ENCODE peak calls at places on chromosomes 11 and 22, in nine cellular contexts. K is dorsolateral prefrontal cortex, D is astrocyte, B is IMR-90, V is mammary epithelial cell, Q is A549, S is heart left ventricle, Z is GM12878, X is Peyer's patch. A is an unnamed sample.

GRCh38 chr11:96237759-96238158 is 105.2 kb downstream of the MAML2 start:
- DNase-seq in K (no peak), D (no peak), B (no peak), V (no peak), Q (no peak), S (no peak), Z (no peak), X (no peak), A (no peak)

GRCh38 chr22:45105281-45105700 is 58.4 kb upstream of the NUP50 start:
- DNase-seq in K (no peak), D (peak; percentile 50), B (peak; percentile 97), V (peak; percentile 95), Q (no peak), S (no peak), Z (no peak), X (no peak), A (no peak)

GRCh38 chr22:38406617-38407016 is 48.4 kb downstream of the KCNJ4 start:
- DNase-seq in K (no peak), D (no peak), B (peak; percentile 26), V (peak; percentile 26), Q (no peak), S (no peak), Z (no peak), X (no peak), A (no peak)

GRCh38 chr11:93549986-93550385 is 6.8 kb upstream of the SMCO4 start:
- DNase-seq in K (no peak), D (no peak), B (no peak), V (no peak), Q (no peak), S (no peak), Z (no peak), X (no peak), A (no peak)

GRCh38 chr11:64231536-64231935 is 1.2 kb downstream of the DNAJC4 start:
- DNase-seq in K (no peak), D (no peak), B (no peak), V (no peak), Q (no peak), S (no peak), Z (no peak), X (no peak), A (no peak)

GRCh38 chr11:44619931-44620725 is 54.7 kb downstream of the CD82 start:
- DNase-seq in K (peak; percentile 39), D (no peak), B (no peak), V (no peak), Q (no peak), S (no peak), Z (no peak), X (peak; percentile 14), A (no peak)

GRCh38 chr11:126308271-126308671 is 4.4 kb downstream of the DCPS start:
- DNase-seq in K (no peak), D (no peak), B (no peak), V (peak; percentile 85), Q (no peak), S (no peak), Z (no peak), X (no peak), A (no peak)

GRCh38 chr11:69524991-69525411 is 43.5 kb downstream of the LINC01488 start:
- DNase-seq in K (peak; percentile 12), D (no peak), B (no peak), V (no peak), Q (no peak), S (no peak), Z (no peak), X (no peak), A (no peak)

GRCh38 chr22:33886696-33887095 is 33.6 kb downstream of the LARGE1 start:
- DNase-seq in K (no peak), D (no peak), B (no peak), V (no peak), Q (no peak), S (no peak), Z (no peak), X (no peak), A (no peak)

GRCh38 chr11:13183094-13183825 is 94.3 kb upstream of the BMAL1 start:
- DNase-seq in K (no peak), D (peak; percentile 79), B (peak; percentile 54), V (peak; percentile 77), Q (peak; percentile 48), S (no peak), Z (no peak), X (no peak), A (peak; percentile 39)

GRCh38 chr11:111770581-111771134 is 4.5 kb upstream of the PPP2R1B start:
- DNase-seq in K (no peak), D (no peak), B (no peak), V (peak; percentile 39), Q (no peak), S (no peak), Z (no peak), X (no peak), A (no peak)

GRCh38 chr11:94895451-94895850 is 77.9 kb downstream of the CWC15 start:
- DNase-seq in K (no peak), D (peak; percentile 89), B (peak; percentile 80), V (no peak), Q (no peak), S (no peak), Z (no peak), X (no peak), A (no peak)

GRCh38 chr22:19109198-19110063 is 12.8 kb downstream of the DGCR2 start:
- DNase-seq in K (no peak), D (peak; percentile 33), B (peak; percentile 64), V (peak; percentile 88), Q (no peak), S (no peak), Z (peak; percentile 55), X (peak; percentile 73), A (peak; percentile 55)

GRCh38 chr22:28358244-28358777 is 321.3 kb downstream of the TTC28 start:
- DNase-seq in K (no peak), D (no peak), B (no peak), V (no peak), Q (no peak), S (no peak), Z (no peak), X (no peak), A (no peak)

GRCh38 chr11:110979696-110980095 is 265.8 kb upstream of the POU2AF2 start:
- DNase-seq in K (no peak), D (peak; percentile 68), B (peak; percentile 45), V (peak; percentile 46), Q (no peak), S (no peak), Z (no peak), X (no peak), A (no peak)

GRCh38 chr11:12248330-12248729 is 129.0 kb upstream of the PARVA start:
- DNase-seq in K (peak; percentile 78), D (no peak), B (peak; percentile 57), V (no peak), Q (no peak), S (peak; percentile 87), Z (no peak), X (no peak), A (no peak)

GRCh38 chr11:63915961-63916836 is 765 bp downstream of the RCOR2 start:
- DNase-seq in K (peak; percentile 74), D (no peak), B (no peak), V (no peak), Q (peak; percentile 70), S (no peak), Z (no peak), X (peak; percentile 41), A (no peak)

GRCh38 chr22:24525416-24526037 is 29.4 kb downstream of the GUCD1 start:
- DNase-seq in K (peak; percentile 68), D (peak; percentile 25), B (peak; percentile 65), V (peak; percentile 44), Q (peak; percentile 67), S (peak; percentile 76), Z (peak; percentile 62), X (peak; percentile 80), A (peak; percentile 60)

GRCh38 chr22:21624120-21624879 is 5.5 kb downstream of the YDJC start:
- DNase-seq in K (peak; percentile 57), D (no peak), B (peak; percentile 23), V (peak; percentile 9), Q (no peak), S (peak; percentile 50), Z (no peak), X (no peak), A (no peak)

GRCh38 chr11:64751136-64751535 is 7.2 kb upstream of the RASGRP2 start:
- DNase-seq in K (no peak), D (no peak), B (no peak), V (no peak), Q (no peak), S (no peak), Z (no peak), X (no peak), A (no peak)

GRCh38 chr22:32053165-32053755 is 10.2 kb downstream of the SLC5A1 start:
- DNase-seq in K (no peak), D (peak; percentile 4), B (no peak), V (no peak), Q (no peak), S (no peak), Z (no peak), X (no peak), A (no peak)

GRCh38 chr11:134398079-134398444 is 14.0 kb downstream of the B3GAT1 start:
- DNase-seq in K (peak; percentile 77), D (no peak), B (no peak), V (no peak), Q (no peak), S (no peak), Z (no peak), X (no peak), A (peak; percentile 18)

GRCh38 chr11:2870460-2870859 is 15.1 kb downstream of the CDKN1C start:
- DNase-seq in K (no peak), D (no peak), B (no peak), V (no peak), Q (no peak), S (no peak), Z (no peak), X (no peak), A (no peak)
- TF ChIP-seq CTCF in K (no peak), D (peak; percentile 10), B (no peak), V (no peak), Q (no peak), S (no peak), Z (no peak), X (no peak), A (no peak)

DNA sequence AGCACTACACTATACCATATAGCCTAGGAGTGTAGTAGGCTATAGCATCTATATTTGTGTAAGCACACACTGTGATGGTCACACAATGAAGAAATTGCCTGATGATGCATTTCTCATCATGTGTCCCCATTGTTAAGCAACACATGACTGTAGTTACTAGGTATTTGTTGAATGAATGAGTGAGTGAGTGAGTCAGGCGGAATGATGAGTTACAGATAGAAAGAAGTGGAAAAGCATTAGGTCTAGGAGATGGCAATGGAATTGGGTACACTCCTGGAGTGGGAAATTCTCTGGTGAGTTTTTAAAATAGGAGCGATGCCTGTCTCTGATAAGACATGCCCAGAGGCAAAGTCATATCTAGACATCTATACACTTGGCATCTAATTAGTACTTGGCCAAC is 160.5 kb upstream of the TBCEL start:
- DNase-seq in K (no peak), D (peak; percentile 39), B (peak; percentile 15), V (peak; percentile 47), Q (no peak), S (no peak), Z (no peak), X (no peak), A (peak; percentile 19)
- H3K27ac ChIP-seq in K (no peak overlapping the region), D (no peak overlapping the region), B (no peak overlapping the region), V (no peak overlapping the region), Q (no peak overlapping the region), S (no peak overlapping the region), Z (no peak overlapping the region), X (no peak overlapping the region), A (no peak overlapping the region)

GRCh38 chr11:2886191-2886894 is 768 bp upstream of the CDKN1C start:
- DNase-seq in K (peak; percentile 73), D (no peak), B (no peak), V (no peak), Q (no peak), S (peak; percentile 48), Z (no peak), X (no peak), A (no peak)
- TF ChIP-seq CTCF in K (no peak), D (no peak), B (peak; percentile 29), V (no peak), Q (no peak), S (no peak), Z (no peak), X (no peak), A (no peak)

GRCh38 chr11:120867024-120867423 is 156.9 kb upstream of the TBCEL start:
- DNase-seq in K (no peak), D (no peak), B (no peak), V (no peak), Q (no peak), S (no peak), Z (no peak), X (no peak), A (no peak)
- H3K27ac ChIP-seq in K (no peak overlapping the region), D (no peak overlapping the region), B (no peak overlapping the region), V (no peak overlapping the region), Q (no peak overlapping the region), S (no peak overlapping the region), Z (no peak overlapping the region), X (no peak overlapping the region), A (no peak overlapping the region)

A was measured in RWPE1.